ENCODE peak calls at places on chromosomes 11 and 22, in nine cellular contexts. One of them, this sample, is unnamed. For H3K4me1, the result is how much of the 10 kb centered on the place peaks cover.

GRCh38 chr22:49897015-49897684 is 21.1 kb downstream of the ALG12 start:
- DNase-seq in A549: no peak
- DNase-seq in colonic mucosa: no peak
- DNase-seq in heart right ventricle: no peak
- DNase-seq in stomach: no peak
- DNase-seq in IMR-90: no peak
- DNase-seq in thoracic aorta: no peak
- DNase-seq in heart left ventricle: no peak
- DNase-seq in CD8-positive, alpha-beta memory T cell: no peak
- DNase-seq in this sample: no peak

GRCh38 chr11:46321757-46322156 is 25.5 kb upstream of the DGKZ start:
- DNase-seq in CD8-positive, alpha-beta memory T cell: no peak
- DNase-seq in stomach: no peak
- DNase-seq in colonic mucosa: no peak
- DNase-seq in IMR-90: no peak
- DNase-seq in heart left ventricle: no peak
- DNase-seq in heart right ventricle: no peak
- DNase-seq in thoracic aorta: no peak
- DNase-seq in A549: no peak
- DNase-seq in this sample: no peak

GRCh38 chr11:115391162-115391561 is 113.1 kb downstream of the CADM1 start:
- DNase-seq in stomach: no peak
- DNase-seq in thoracic aorta: no peak
- DNase-seq in heart right ventricle: no peak
- DNase-seq in A549: no peak
- DNase-seq in IMR-90: no peak
- DNase-seq in heart left ventricle: no peak
- DNase-seq in colonic mucosa: no peak
- DNase-seq in CD8-positive, alpha-beta memory T cell: no peak
- DNase-seq in this sample: no peak

GRCh38 chr11:114340311-114341131 is 44.3 kb downstream of the NNMT start:
- DNase-seq in heart right ventricle: peak
- DNase-seq in IMR-90: peak
- DNase-seq in A549: peak
- DNase-seq in heart left ventricle: peak
- DNase-seq in colonic mucosa: peak
- DNase-seq in CD8-positive, alpha-beta memory T cell: no peak
- DNase-seq in thoracic aorta: no peak
- DNase-seq in stomach: peak
- DNase-seq in this sample: peak

GRCh38 chr11:299951-300735 is 817 bp upstream of the IFITM5 start:
- DNase-seq in A549: no peak
- DNase-seq in thoracic aorta: no peak
- DNase-seq in colonic mucosa: no peak
- DNase-seq in IMR-90: peak
- DNase-seq in heart right ventricle: peak
- DNase-seq in CD8-positive, alpha-beta memory T cell: peak
- DNase-seq in stomach: no peak
- DNase-seq in heart left ventricle: no peak
- DNase-seq in this sample: peak

GRCh38 chr11:101478587-101479375 is 105.0 kb downstream of the TRPC6 start:
- DNase-seq in colonic mucosa: no peak
- DNase-seq in A549: no peak
- DNase-seq in heart right ventricle: no peak
- DNase-seq in thoracic aorta: no peak
- DNase-seq in heart left ventricle: no peak
- DNase-seq in IMR-90: no peak
- DNase-seq in CD8-positive, alpha-beta memory T cell: no peak
- DNase-seq in stomach: no peak
- DNase-seq in this sample: no peak

GRCh38 chr22:24155597-24156145 is 25.6 kb upstream of the SUSD2 start:
- DNase-seq in IMR-90: peak
- DNase-seq in heart right ventricle: peak
- DNase-seq in A549: peak
- DNase-seq in colonic mucosa: peak
- DNase-seq in stomach: peak
- DNase-seq in CD8-positive, alpha-beta memory T cell: peak
- DNase-seq in heart left ventricle: peak
- DNase-seq in thoracic aorta: no peak
- DNase-seq in this sample: peak

GRCh38 chr11:69161117-69161407 is 5.3 kb downstream of the SMIM38 start:
- DNase-seq in colonic mucosa: no peak
- DNase-seq in stomach: no peak
- DNase-seq in heart left ventricle: peak
- DNase-seq in thoracic aorta: no peak
- DNase-seq in heart right ventricle: no peak
- DNase-seq in IMR-90: no peak
- DNase-seq in A549: no peak
- DNase-seq in CD8-positive, alpha-beta memory T cell: no peak
- DNase-seq in this sample: no peak

GRCh38 chr22:29877620-29878019 is 5.4 kb upstream of the MTMR3 start:
- DNase-seq in colonic mucosa: no peak
- DNase-seq in CD8-positive, alpha-beta memory T cell: no peak
- DNase-seq in heart right ventricle: no peak
- DNase-seq in IMR-90: peak
- DNase-seq in heart left ventricle: no peak
- DNase-seq in A549: no peak
- DNase-seq in thoracic aorta: no peak
- DNase-seq in stomach: no peak
- DNase-seq in this sample: no peak

GRCh38 chr11:125300791-125301218 is 136.3 kb downstream of the PKNOX2 start:
- DNase-seq in A549: peak
- DNase-seq in heart right ventricle: peak
- DNase-seq in thoracic aorta: no peak
- DNase-seq in heart left ventricle: no peak
- DNase-seq in CD8-positive, alpha-beta memory T cell: no peak
- DNase-seq in colonic mucosa: no peak
- DNase-seq in stomach: no peak
- DNase-seq in IMR-90: peak
- DNase-seq in this sample: no peak

GRCh38 chr11:72522186-72522585 is 87.9 kb upstream of the CLPB start:
- DNase-seq in heart left ventricle: peak
- DNase-seq in thoracic aorta: no peak
- DNase-seq in stomach: no peak
- DNase-seq in colonic mucosa: no peak
- DNase-seq in heart right ventricle: peak
- DNase-seq in CD8-positive, alpha-beta memory T cell: no peak
- DNase-seq in IMR-90: no peak
- DNase-seq in A549: no peak
- DNase-seq in this sample: no peak

GRCh38 chr11:76206077-76206326 is 300 bp downstream of the WNT11 start:
- DNase-seq in A549: no peak
- DNase-seq in CD8-positive, alpha-beta memory T cell: no peak
- DNase-seq in thoracic aorta: no peak
- DNase-seq in colonic mucosa: no peak
- DNase-seq in stomach: no peak
- DNase-seq in heart right ventricle: no peak
- DNase-seq in IMR-90: no peak
- DNase-seq in heart left ventricle: no peak
- DNase-seq in this sample: no peak

GRCh38 chr11:128632151-128632791 is 44.9 kb upstream of the ETS1 start:
- DNase-seq in thoracic aorta: no peak
- DNase-seq in stomach: no peak
- DNase-seq in heart right ventricle: no peak
- DNase-seq in A549: peak
- DNase-seq in CD8-positive, alpha-beta memory T cell: peak
- DNase-seq in heart left ventricle: no peak
- DNase-seq in colonic mucosa: no peak
- DNase-seq in IMR-90: peak
- DNase-seq in this sample: peak

GRCh38 chr11:67524480-67524808 is 1.2 kb upstream of the CABP2 start:
- DNase-seq in heart right ventricle: no peak
- DNase-seq in thoracic aorta: no peak
- DNase-seq in CD8-positive, alpha-beta memory T cell: no peak
- DNase-seq in A549: no peak
- DNase-seq in colonic mucosa: no peak
- DNase-seq in heart left ventricle: no peak
- DNase-seq in stomach: no peak
- DNase-seq in IMR-90: no peak
- DNase-seq in this sample: no peak

GRCh38 chr22:27868738-27869282 is 50.2 kb downstream of the PITPNB start:
- DNase-seq in heart right ventricle: no peak
- DNase-seq in IMR-90: no peak
- DNase-seq in stomach: no peak
- DNase-seq in A549: no peak
- DNase-seq in colonic mucosa: no peak
- DNase-seq in CD8-positive, alpha-beta memory T cell: no peak
- DNase-seq in heart left ventricle: no peak
- DNase-seq in thoracic aorta: no peak
- DNase-seq in this sample: no peak

GRCh38 chr22:27870234-27871191 is 48.5 kb downstream of the PITPNB start:
- DNase-seq in heart left ventricle: no peak
- DNase-seq in colonic mucosa: no peak
- DNase-seq in heart right ventricle: no peak
- DNase-seq in CD8-positive, alpha-beta memory T cell: no peak
- DNase-seq in stomach: no peak
- DNase-seq in thoracic aorta: no peak
- DNase-seq in IMR-90: no peak
- DNase-seq in A549: no peak
- DNase-seq in this sample: no peak

GRCh38 chr22:27867958-27868737 is 50.9 kb downstream of the PITPNB start:
- DNase-seq in IMR-90: no peak
- DNase-seq in thoracic aorta: no peak
- DNase-seq in heart right ventricle: no peak
- DNase-seq in heart left ventricle: no peak
- DNase-seq in stomach: no peak
- DNase-seq in CD8-positive, alpha-beta memory T cell: no peak
- DNase-seq in A549: no peak
- DNase-seq in colonic mucosa: no peak
- DNase-seq in this sample: no peak

GRCh38 chr22:27866136-27867091 is 52.6 kb downstream of the PITPNB start:
- DNase-seq in heart left ventricle: no peak
- DNase-seq in CD8-positive, alpha-beta memory T cell: no peak
- DNase-seq in colonic mucosa: no peak
- DNase-seq in stomach: peak
- DNase-seq in heart right ventricle: no peak
- DNase-seq in IMR-90: peak
- DNase-seq in thoracic aorta: no peak
- DNase-seq in A549: peak
- DNase-seq in this sample: peak

GRCh38 chr22:27867114-27867957 is 51.7 kb downstream of the PITPNB start:
- DNase-seq in IMR-90: no peak
- DNase-seq in heart right ventricle: no peak
- DNase-seq in colonic mucosa: no peak
- DNase-seq in A549: peak
- DNase-seq in heart left ventricle: no peak
- DNase-seq in CD8-positive, alpha-beta memory T cell: no peak
- DNase-seq in thoracic aorta: no peak
- DNase-seq in stomach: no peak
- DNase-seq in this sample: no peak
- H3K4me1 ChIP-seq in IMR-90: under half
- H3K4me1 ChIP-seq in heart right ventricle: half or more
- H3K4me1 ChIP-seq in colonic mucosa: under half
- H3K4me1 ChIP-seq in A549: half or more
- H3K4me1 ChIP-seq in heart left ventricle: under half
- H3K4me1 ChIP-seq in CD8-positive, alpha-beta memory T cell: under half
- H3K4me1 ChIP-seq in thoracic aorta: half or more
- H3K4me1 ChIP-seq in stomach: half or more
- H3K4me1 ChIP-seq in this sample: under half

GRCh38 chr11:85806876-85807275 is 4.1 kb downstream of the SYTL2 start:
- DNase-seq in thoracic aorta: no peak
- DNase-seq in heart right ventricle: no peak
- DNase-seq in heart left ventricle: no peak
- DNase-seq in IMR-90: no peak
- DNase-seq in stomach: no peak
- DNase-seq in CD8-positive, alpha-beta memory T cell: no peak
- DNase-seq in colonic mucosa: no peak
- DNase-seq in A549: no peak
- DNase-seq in this sample: no peak

GRCh38 chr11:85805387-85805786 is 5.6 kb downstream of the SYTL2 start:
- DNase-seq in CD8-positive, alpha-beta memory T cell: no peak
- DNase-seq in colonic mucosa: no peak
- DNase-seq in thoracic aorta: no peak
- DNase-seq in IMR-90: peak
- DNase-seq in heart left ventricle: no peak
- DNase-seq in A549: no peak
- DNase-seq in heart right ventricle: no peak
- DNase-seq in stomach: no peak
- DNase-seq in this sample: no peak

GRCh38 chr11:85801527-85801926 is 9.4 kb downstream of the SYTL2 start:
- DNase-seq in CD8-positive, alpha-beta memory T cell: no peak
- DNase-seq in stomach: no peak
- DNase-seq in thoracic aorta: no peak
- DNase-seq in colonic mucosa: no peak
- DNase-seq in heart right ventricle: no peak
- DNase-seq in A549: no peak
- DNase-seq in heart left ventricle: no peak
- DNase-seq in IMR-90: no peak
- DNase-seq in this sample: no peak

GRCh38 chr11:85806016-85806415 is 4.9 kb downstream of the SYTL2 start:
- DNase-seq in heart left ventricle: no peak
- DNase-seq in colonic mucosa: no peak
- DNase-seq in CD8-positive, alpha-beta memory T cell: no peak
- DNase-seq in IMR-90: no peak
- DNase-seq in A549: no peak
- DNase-seq in thoracic aorta: no peak
- DNase-seq in heart right ventricle: no peak
- DNase-seq in stomach: no peak
- DNase-seq in this sample: no peak

GRCh38 chr11:85803920-85804319 is 7.0 kb downstream of the SYTL2 start:
- DNase-seq in heart right ventricle: no peak
- DNase-seq in A549: no peak
- DNase-seq in CD8-positive, alpha-beta memory T cell: no peak
- DNase-seq in heart left ventricle: no peak
- DNase-seq in thoracic aorta: no peak
- DNase-seq in colonic mucosa: no peak
- DNase-seq in stomach: no peak
- DNase-seq in IMR-90: no peak
- DNase-seq in this sample: no peak
- H3K4me1 ChIP-seq in heart right ventricle: under half
- H3K4me1 ChIP-seq in A549: under half
- H3K4me1 ChIP-seq in CD8-positive, alpha-beta memory T cell: under half
- H3K4me1 ChIP-seq in heart left ventricle: under half
- H3K4me1 ChIP-seq in thoracic aorta: under half
- H3K4me1 ChIP-seq in colonic mucosa: under half
- H3K4me1 ChIP-seq in stomach: under half
- H3K4me1 ChIP-seq in IMR-90: under half
- H3K4me1 ChIP-seq in this sample: under half

DNA sequence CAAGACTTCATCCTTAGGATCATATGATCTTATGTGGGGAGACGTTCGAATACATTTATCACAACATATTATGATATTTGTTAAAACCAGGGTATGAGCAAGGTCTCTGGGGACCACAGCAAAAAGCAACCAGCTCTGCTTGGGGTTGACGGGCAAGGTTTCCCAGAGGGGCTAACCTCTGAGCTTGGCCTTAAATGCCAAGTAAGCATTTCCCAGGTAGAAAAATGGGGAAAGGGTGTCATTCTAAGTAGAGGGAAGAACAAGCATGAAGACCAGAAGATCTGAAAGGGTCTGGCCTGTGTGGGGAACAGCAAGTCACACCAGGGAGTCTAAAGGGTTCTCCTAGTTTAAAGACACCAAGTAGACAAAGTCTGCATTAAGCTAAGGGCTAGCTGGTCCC is 24.1 kb downstream of the CLMP start:
- DNase-seq in heart right ventricle: no peak
- DNase-seq in thoracic aorta: no peak
- DNase-seq in colonic mucosa: no peak
- DNase-seq in CD8-positive, alpha-beta memory T cell: no peak
- DNase-seq in heart left ventricle: no peak
- DNase-seq in IMR-90: no peak
- DNase-seq in stomach: no peak
- DNase-seq in A549: no peak
- DNase-seq in this sample: no peak
- H3K4me1 ChIP-seq in heart right ventricle: under half
- H3K4me1 ChIP-seq in thoracic aorta: under half
- H3K4me1 ChIP-seq in colonic mucosa: under half
- H3K4me1 ChIP-seq in CD8-positive, alpha-beta memory T cell: under half
- H3K4me1 ChIP-seq in heart left ventricle: under half
- H3K4me1 ChIP-seq in IMR-90: under half
- H3K4me1 ChIP-seq in stomach: under half
- H3K4me1 ChIP-seq in A549: under half
- H3K4me1 ChIP-seq in this sample: under half

GRCh38 chr11:123065634-123066033 is 3.7 kb upstream of the HSPA8 start:
- DNase-seq in IMR-90: peak
- DNase-seq in heart left ventricle: no peak
- DNase-seq in stomach: no peak
- DNase-seq in heart right ventricle: no peak
- DNase-seq in A549: no peak
- DNase-seq in colonic mucosa: no peak
- DNase-seq in thoracic aorta: no peak
- DNase-seq in CD8-positive, alpha-beta memory T cell: no peak
- DNase-seq in this sample: no peak
- H3K4me1 ChIP-seq in IMR-90: under half
- H3K4me1 ChIP-seq in heart left ventricle: under half
- H3K4me1 ChIP-seq in stomach: half or more
- H3K4me1 ChIP-seq in heart right ventricle: under half
- H3K4me1 ChIP-seq in A549: under half
- H3K4me1 ChIP-seq in colonic mucosa: under half
- H3K4me1 ChIP-seq in thoracic aorta: half or more
- H3K4me1 ChIP-seq in CD8-positive, alpha-beta memory T cell: under half
- H3K4me1 ChIP-seq in this sample: under half